ENCODE peak calls at places on chromosome 9, in five cellular contexts. S, P, X, M and V are unnamed samples. For H3K27me3, the result is how much of the 10 kb centered on the place peaks cover.

GRCh38 chr9:78973906-78974305 is 597.9 kb upstream of the TLE4 start:
- DNase-seq in P (peak), X (no peak), S (no peak), M (no peak), V (no peak)

GRCh38 chr9:38125889-38126288 is 56.9 kb upstream of the SHB start:
- DNase-seq in X (no peak), M (no peak), P (peak), S (no peak), V (no peak)

GRCh38 chr9:96853711-96854072 is 622 bp downstream of the ZNF782 start:
- DNase-seq in P (peak), X (no peak), M (no peak), S (no peak), V (no peak)

GRCh38 chr9:120914953-120915352 is 11.6 kb downstream of the TRAF1 start:
- DNase-seq in X (no peak), P (peak), M (no peak), S (no peak), V (no peak)

GRCh38 chr9:10232352-10232930 is 380.4 kb downstream of the PTPRD start:
- DNase-seq in M (no peak), S (no peak), X (no peak), P (peak), V (no peak)

GRCh38 chr9:133160742-133161541 is 2.8 kb downstream of the GBGT1 start:
- DNase-seq in M (peak), S (peak), X (peak), P (peak), V (peak)

GRCh38 chr9:100011062-100011681 is 87.6 kb downstream of the ERP44 start:
- DNase-seq in P (peak), X (peak), M (peak), S (peak), V (no peak)

GRCh38 chr9:2340046-2340760 is 281.4 kb upstream of the VLDLR start:
- DNase-seq in P (no peak), X (no peak), M (no peak), S (no peak), V (no peak)

GRCh38 chr9:33818832-33819500 is 2.0 kb downstream of the UBE2R2 start:
- DNase-seq in X (no peak), S (no peak), M (no peak), P (peak), V (no peak)

GRCh38 chr9:125820100-125820804 is 73.1 kb downstream of the PBX3 start:
- DNase-seq in P (no peak), X (no peak), S (no peak), M (no peak), V (no peak)

GRCh38 chr9:127987103-127987614 is 6.4 kb upstream of the EEIG1 start:
- DNase-seq in M (no peak), S (peak), P (peak), X (no peak), V (no peak)

GRCh38 chr9:37464006-37464405 is 1.2 kb downstream of the ZBTB5 start:
- DNase-seq in M (no peak), P (no peak), S (no peak), X (no peak), V (no peak)

GRCh38 chr9:88280816-88281382 is 107.3 kb upstream of the SPIN1 start:
- DNase-seq in M (no peak), X (no peak), S (peak), P (no peak), V (no peak)

GRCh38 chr9:99184427-99185327 is 37.1 kb downstream of the ALG2 start:
- DNase-seq in S (peak), P (peak), M (peak), X (peak), V (peak)

GRCh38 chr9:130932220-130933069 is 6.6 kb downstream of the FIBCD1 start:
- DNase-seq in X (no peak), P (peak), M (peak), S (peak), V (no peak)
- TF ChIP-seq CTCF in X (no peak), P (peak), M (peak), S (peak), V (no peak)

GRCh38 chr9:116592926-116593325 is 94.2 kb upstream of the TRIM32 start:
- DNase-seq in P (no peak), X (no peak), M (no peak), S (no peak), V (no peak)

GRCh38 chr9:116594552-116594951 is 92.6 kb upstream of the TRIM32 start:
- DNase-seq in X (no peak), M (no peak), P (peak), S (no peak), V (no peak)

GRCh38 chr9:116599342-116599884 is 87.7 kb upstream of the TRIM32 start:
- DNase-seq in P (no peak), M (no peak), X (no peak), S (no peak), V (no peak)

GRCh38 chr9:116596646-116597045 is 90.5 kb upstream of the TRIM32 start:
- DNase-seq in M (no peak), S (no peak), P (no peak), X (no peak), V (no peak)
- H3K27me3 ChIP-seq in M (under half), S (under half), P (under half), X (under half), V (under half)

GRCh38 chr9:92247981-92248380 is 45.5 kb downstream of the IARS1 start:
- DNase-seq in S (no peak), M (no peak), P (no peak), X (no peak), V (no peak)

GRCh38 chr9:92245005-92245797 is 48.3 kb downstream of the IARS1 start:
- DNase-seq in M (no peak), S (no peak), P (peak), X (no peak), V (no peak)

GRCh38 chr9:92247296-92247695 is 46.2 kb downstream of the IARS1 start:
- DNase-seq in S (no peak), X (no peak), P (no peak), M (no peak), V (no peak)

GRCh38 chr9:92242115-92242778 is 51.2 kb downstream of the IARS1 start:
- DNase-seq in X (no peak), S (peak), M (no peak), P (no peak), V (peak)

GRCh38 chr9:92242779-92243136 is 50.7 kb downstream of the IARS1 start:
- DNase-seq in M (no peak), P (no peak), X (no peak), S (no peak), V (no peak)
- TF ChIP-seq CTCF in M (no peak), P (peak), X (no peak), S (peak), V (no peak)

DNA sequence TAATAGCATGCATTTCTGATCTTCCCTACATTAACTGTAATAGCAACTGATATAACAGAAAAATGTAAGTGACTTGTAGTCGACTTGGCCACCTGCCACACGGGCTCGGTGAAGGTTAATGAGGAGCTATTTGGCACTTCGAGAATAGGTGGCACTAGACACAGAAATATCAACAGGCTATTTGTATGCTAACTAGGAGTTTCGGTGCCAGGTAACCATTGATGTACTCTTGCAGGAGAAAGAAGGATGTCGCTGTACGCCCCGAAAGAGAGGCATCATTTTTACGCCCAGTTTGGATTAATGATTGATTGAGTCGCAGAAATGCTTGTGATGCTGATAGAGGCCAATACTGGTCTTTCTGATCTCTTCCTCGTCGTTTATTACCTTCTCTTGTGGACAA is 516 bp upstream of the DMRT2 start:
- DNase-seq in M (no peak), P (no peak), S (no peak), X (no peak), V (no peak)
- H3K27me3 ChIP-seq in M (half or more), P (under half), S (half or more), X (half or more), V (under half)

DNA sequence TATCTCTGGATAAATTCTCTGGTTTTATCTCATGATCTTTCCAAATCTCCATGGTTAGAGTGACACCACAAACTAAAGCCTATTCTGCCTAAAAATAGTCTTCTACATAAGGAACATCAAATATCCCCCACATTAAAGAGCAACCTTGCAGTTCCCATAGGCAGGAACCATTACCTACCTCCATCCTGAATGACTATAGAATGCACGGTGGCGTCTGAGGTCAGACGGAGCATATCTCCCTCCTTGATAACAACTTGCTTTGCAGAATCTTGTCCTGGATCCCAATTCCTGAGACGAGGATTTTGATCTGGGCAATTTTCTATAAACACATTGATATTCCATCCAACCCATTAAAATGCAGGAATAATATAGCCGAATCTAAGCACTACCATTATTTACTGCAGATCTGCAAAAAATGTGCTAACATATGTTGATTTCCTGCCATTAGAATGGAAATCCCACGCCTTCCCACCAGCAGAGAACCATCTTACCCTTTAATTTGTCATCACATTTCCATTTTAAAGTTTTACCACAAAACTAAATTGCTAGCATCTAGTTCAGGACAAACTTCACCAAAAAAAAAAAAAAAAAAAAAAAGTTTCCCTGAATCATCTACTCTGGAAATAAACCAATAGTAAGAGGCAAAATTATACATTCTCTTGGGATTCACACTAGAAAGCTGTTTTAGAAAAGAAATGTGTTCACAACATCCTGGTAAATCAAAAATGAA is 22.1 kb downstream of the CEMIP2 start:
- DNase-seq in S (no peak), M (no peak), X (no peak), P (no peak), V (no peak)
- TF ChIP-seq CTCF in S (no peak), M (no peak), X (no peak), P (no peak), V (no peak)

GRCh38 chr9:136994885-136995224 is 1.5 kb downstream of the CLIC3 start:
- DNase-seq in P (no peak), X (no peak), S (no peak), M (no peak), V (no peak)

GRCh38 chr9:136992819-136993369 is 672 bp downstream of the PAXX start:
- DNase-seq in M (no peak), S (peak), P (no peak), X (no peak), V (no peak)

GRCh38 chr9:136995370-136995769 is 998 bp downstream of the CLIC3 start:
- DNase-seq in X (no peak), P (no peak), S (no peak), M (no peak), V (no peak)

GRCh38 chr9:136995772-136996308 is 528 bp downstream of the CLIC3 start:
- DNase-seq in M (peak), P (no peak), X (no peak), S (no peak), V (no peak)

GRCh38 chr9:136994180-136994884 is 2.0 kb downstream of the CLIC3 start:
- DNase-seq in S (no peak), M (no peak), X (no peak), P (no peak), V (no peak)
- H3K27me3 ChIP-seq in S (under half), M (under half), X (under half), P (under half), V (under half)

GRCh38 chr9:93513606-93514005 is 60.2 kb upstream of the FAM120AOS start:
- DNase-seq in S (no peak), P (no peak), M (no peak), X (no peak), V (no peak)

GRCh38 chr9:93509084-93509483 is 55.7 kb upstream of the FAM120AOS start:
- DNase-seq in S (no peak), P (no peak), X (no peak), M (peak), V (no peak)

GRCh38 chr9:93507780-93508179 is 54.4 kb upstream of the FAM120AOS start:
- DNase-seq in M (no peak), P (no peak), X (no peak), S (no peak), V (no peak)

GRCh38 chr9:93508207-93508606 is 54.8 kb upstream of the FAM120AOS start:
- DNase-seq in S (no peak), P (no peak), M (no peak), X (no peak), V (no peak)

GRCh38 chr9:93510041-93510440 is 56.7 kb upstream of the FAM120AOS start:
- DNase-seq in P (no peak), M (no peak), X (no peak), S (no peak), V (no peak)
- TF ChIP-seq CTCF in P (no peak), M (no peak), X (no peak), S (no peak), V (no peak)

DNA sequence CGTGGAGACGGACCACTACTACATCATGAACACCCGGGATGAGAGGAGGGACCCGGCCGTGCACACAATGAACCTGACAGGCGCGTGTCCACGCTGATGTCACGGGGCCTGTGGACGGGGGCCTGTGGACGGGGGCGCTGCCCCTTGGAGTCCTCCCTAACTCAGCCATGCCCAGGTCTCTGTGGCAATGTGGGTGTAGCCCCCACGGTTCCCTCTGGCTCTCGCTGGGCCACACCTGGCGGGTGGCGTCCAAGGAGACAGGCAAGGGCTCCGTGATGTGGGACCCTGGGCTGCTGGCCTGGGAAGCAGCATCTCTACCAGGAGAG is 22.1 kb downstream of the PAEP start:
- DNase-seq in X (no peak), M (no peak), P (no peak), S (no peak), V (no peak)
- H3K27me3 ChIP-seq in X (under half), M (under half), P (under half), S (under half), V (under half)

GRCh38 chr9:36169166-36169565 is at the start of gene CCIN:
- DNase-seq in S (no peak), X (no peak), M (no peak), P (no peak), V (no peak)
- TF ChIP-seq CTCF in S (no peak), X (no peak), M (no peak), P (no peak), V (no peak)

GRCh38 chr9:135782946-135783345 is 81.0 kb downstream of the KCNT1 start:
- DNase-seq in M (no peak), P (no peak), S (no peak), X (no peak), V (no peak)

GRCh38 chr9:135778421-135778820 is 76.4 kb downstream of the KCNT1 start:
- DNase-seq in M (no peak), P (no peak), X (no peak), S (no peak), V (no peak)

GRCh38 chr9:135779571-135779970 is 77.6 kb downstream of the KCNT1 start:
- DNase-seq in P (no peak), X (no peak), S (no peak), M (no peak), V (no peak)

GRCh38 chr9:135780086-135780485 is 78.1 kb downstream of the KCNT1 start:
- DNase-seq in M (no peak), P (no peak), X (no peak), S (no peak), V (no peak)

GRCh38 chr9:135780626-135781025 is 78.6 kb downstream of the KCNT1 start:
- DNase-seq in M (no peak), X (no peak), P (no peak), S (no peak), V (no peak)
- H3K27me3 ChIP-seq in M (under half), X (under half), P (under half), S (under half), V (under half)